ENCODE peak calls at places on chromosomes 2 and 18, in seven cellular contexts. O is SJCRH30; L is pancreas; H is CD4-positive, alpha-beta T cell; Z is CD8-positive, alpha-beta memory T cell; J is neural progenitor cell; R is fibroblast of lung. K is an unnamed sample.

GRCh38 chr18:47758000-47758399 is 172.5 kb downstream of the SMAD2 start:
- DNase-seq in H (no peak), J (peak; percentile 22), O (peak; percentile 9), L (no peak), Z (no peak), R (no peak), K (no peak)

GRCh38 chr2:75833386-75833785 is 122.7 kb upstream of the GCFC2 start:
- DNase-seq in L (no peak), J (no peak), R (peak; percentile 39), Z (no peak), H (no peak), O (no peak), K (no peak)

GRCh38 chr2:61057562-61057961 is 8.1 kb upstream of the SANBR start:
- DNase-seq in R (no peak), O (no peak), Z (no peak), L (no peak), H (no peak), J (no peak), K (no peak)

GRCh38 chr2:182594286-182594685 is 121.8 kb upstream of the DNAJC10 start:
- DNase-seq in R (peak; percentile 67), J (no peak), Z (no peak), O (no peak), L (no peak), H (no peak), K (no peak)

GRCh38 chr18:22278798-22279197 is 109.4 kb downstream of the GATA6 start:
- DNase-seq in O (no peak), J (no peak), R (no peak), Z (no peak), L (no peak), H (no peak), K (no peak)

GRCh38 chr2:151379191-151379590 is 21.8 kb downstream of the TNFAIP6 start:
- DNase-seq in J (no peak), O (peak; percentile 22), H (no peak), Z (no peak), R (peak; percentile 12), L (no peak), K (no peak)

GRCh38 chr2:113886479-113887383 is 3.2 kb upstream of the ACTR3 start:
- DNase-seq in J (no peak), H (no peak), R (peak; percentile 94), O (peak; percentile 32), Z (no peak), L (no peak), K (peak; percentile 51)

GRCh38 chr2:84631985-84632384 is 115.7 kb downstream of the DNAH6 start:
- DNase-seq in H (no peak), R (no peak), L (no peak), J (no peak), O (no peak), Z (no peak), K (no peak)

GRCh38 chr2:215479121-215479520 is 43.3 kb upstream of the FN1 start:
- DNase-seq in Z (no peak), J (no peak), O (no peak), L (no peak), H (no peak), R (peak; percentile 29), K (no peak)

GRCh38 chr2:54466880-54467279 is 10.8 kb downstream of the SPTBN1 start:
- DNase-seq in J (no peak), O (no peak), H (no peak), L (no peak), R (no peak), Z (no peak), K (no peak)

GRCh38 chr2:215598376-215598975 is 162.6 kb upstream of the FN1 start:
- DNase-seq in J (no peak), R (peak; percentile 96), H (no peak), O (no peak), Z (no peak), L (no peak), K (no peak)

GRCh38 chr18:58080516-58080915 is 36.5 kb downstream of the NEDD4L start:
- DNase-seq in H (no peak), L (no peak), O (no peak), J (no peak), R (no peak), Z (no peak), K (no peak)

GRCh38 chr2:207682557-207682956 is 28.9 kb upstream of the CCNYL1 start:
- DNase-seq in O (no peak), J (no peak), L (no peak), Z (no peak), H (no peak), R (no peak), K (no peak)

GRCh38 chr18:62404881-62405280 is 79.8 kb downstream of the TNFRSF11A start:
- DNase-seq in J (no peak), H (no peak), L (no peak), O (no peak), R (no peak), Z (no peak), K (no peak)

GRCh38 chr2:102677219-102678215 is 58.2 kb downstream of the SLC9A2 start:
- DNase-seq in L (no peak), O (no peak), Z (no peak), H (no peak), J (no peak), R (no peak), K (no peak)

GRCh38 chr2:58479557-58480120 is 238.5 kb upstream of the FANCL start:
- DNase-seq in H (no peak), R (no peak), J (peak; percentile 5), O (no peak), L (no peak), Z (no peak), K (no peak)

GRCh38 chr2:84077504-84077903 is 381.6 kb downstream of the SUCLG1 start:
- DNase-seq in L (no peak), J (peak; percentile 59), Z (no peak), H (no peak), R (no peak), O (peak; percentile 63), K (no peak)

GRCh38 chr2:108115868-108116267 is 123.9 kb upstream of the SULT1C3 start:
- DNase-seq in H (no peak), R (no peak), Z (no peak), L (no peak), J (no peak), O (no peak), K (no peak)

GRCh38 chr2:207617011-207617671 is 8.1 kb downstream of the METTL21A start:
- DNase-seq in H (no peak), J (peak; percentile 8), R (peak; percentile 89), L (no peak), Z (no peak), O (no peak), K (no peak)

GRCh38 chr2:50786345-50786744 is 245.6 kb downstream of the NRXN1 start:
- DNase-seq in Z (no peak), H (no peak), O (no peak), R (no peak), L (no peak), J (peak; percentile 59), K (no peak)

GRCh38 chr18:35248429-35248828 is 7.6 kb downstream of the ZNF397 start:
- DNase-seq in Z (no peak), R (no peak), J (no peak), H (no peak), O (no peak), L (no peak), K (no peak)

GRCh38 chr2:85956647-85957039 is 67.9 kb upstream of the ST3GAL5 start:
- DNase-seq in R (no peak), J (no peak), L (no peak), O (peak; percentile 91), Z (no peak), H (no peak), K (no peak)

GRCh38 chr2:150464270-150464669 is 23.2 kb downstream of the RND3 start:
- DNase-seq in Z (no peak), O (no peak), R (no peak), L (no peak), J (no peak), H (no peak), K (no peak)

GRCh38 chr2:85334933-85335332 is 7.1 kb upstream of the TGOLN2 start:
- DNase-seq in O (no peak), H (no peak), Z (no peak), R (no peak), L (no peak), J (no peak), K (no peak)

GRCh38 chr2:233470007-233470687 is 96.4 kb downstream of the USP40 start:
- DNase-seq in J (no peak), L (no peak), R (no peak), H (no peak), Z (no peak), O (no peak), K (peak; percentile 83)

GRCh38 chr2:84849271-84849952 is 31.5 kb downstream of the TRABD2A start:
- DNase-seq in J (no peak), O (no peak), L (no peak), R (peak; percentile 14), H (peak; percentile 45), Z (peak; percentile 19), K (no peak)

DNA sequence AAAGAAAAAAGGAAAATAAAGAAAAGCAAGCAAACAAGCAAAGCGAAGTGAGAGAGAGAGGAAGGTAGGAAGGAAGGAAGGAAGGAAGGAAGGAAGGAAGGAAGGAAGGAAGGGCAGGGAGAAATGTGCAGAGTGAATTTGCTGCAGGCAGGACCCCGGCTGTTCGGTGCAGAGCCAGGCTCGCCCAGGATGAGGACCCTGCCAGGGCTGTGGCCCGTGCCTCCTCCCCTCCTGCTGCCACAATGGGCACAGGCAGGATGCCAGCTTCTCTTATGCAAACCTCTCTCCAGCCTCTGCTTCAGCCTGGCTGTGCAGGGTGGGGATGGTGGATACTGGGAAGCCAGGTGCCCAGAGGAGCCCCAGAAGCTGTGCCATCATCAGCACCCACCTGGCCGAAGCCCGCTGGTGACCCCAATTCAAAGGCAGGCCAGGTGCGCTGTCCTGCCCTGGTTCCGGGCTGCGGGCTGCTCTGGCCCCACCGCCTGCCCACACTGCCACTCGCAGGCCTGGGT is 3.2 kb downstream of the GPR17 start:
- DNase-seq in R (no peak), H (no peak), Z (no peak), L (peak; percentile 47), O (no peak), J (no peak), K (peak; percentile 74)
- H3K27ac ChIP-seq in R (no peak overlapping the region), H (no peak overlapping the region), Z (no peak overlapping the region), L (no peak overlapping the region), O (no peak overlapping the region), J (no peak overlapping the region), K (peak overlapping the region; percentile 82)

DNA sequence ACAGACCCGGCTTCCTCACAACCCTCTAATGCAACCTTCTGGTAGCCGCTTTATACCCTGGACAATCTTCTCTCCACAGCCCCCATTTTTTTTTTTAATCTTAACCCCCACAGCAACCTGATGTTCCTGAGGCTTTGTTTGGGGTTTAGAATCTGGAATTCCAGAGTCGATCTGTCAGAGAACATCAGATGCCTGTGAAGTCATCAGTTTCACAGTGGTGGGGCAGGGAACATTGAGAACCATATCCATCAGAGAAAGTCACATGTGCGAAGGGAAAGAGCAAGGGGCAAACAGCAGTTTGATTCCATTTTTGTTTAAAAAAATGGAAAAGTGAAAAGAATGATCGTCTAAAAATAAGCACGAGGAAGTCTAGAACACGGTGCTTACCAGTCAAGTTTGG is 20.6 kb downstream of the NPAS2 start:
- DNase-seq in J (no peak), H (no peak), L (no peak), Z (no peak), O (no peak), R (no peak), K (no peak)
- H3K27ac ChIP-seq in J (no peak overlapping the region), H (no peak overlapping the region), L (no peak overlapping the region), Z (no peak overlapping the region), O (no peak overlapping the region), R (no peak overlapping the region), K (no peak overlapping the region)

GRCh38 chr2:96882230-96882629 is 12.3 kb upstream of the SEMA4C start:
- DNase-seq in Z (no peak), R (no peak), O (peak; percentile 93), H (no peak), L (no peak), J (no peak), K (no peak)
- H3K27ac ChIP-seq in Z (no peak overlapping the region), R (no peak overlapping the region), O (peak overlapping the region; percentile 89), H (no peak overlapping the region), L (no peak overlapping the region), J (no peak overlapping the region), K (no peak overlapping the region)

GRCh38 chr2:189165656-189166380 is 13.7 kb downstream of the COL5A2 start:
- DNase-seq in R (no peak), L (no peak), O (peak; percentile 87), J (no peak), H (no peak), Z (no peak), K (no peak)
- H3K27ac ChIP-seq in R (peak overlapping the region; percentile 9), L (no peak overlapping the region), O (peak overlapping the region; percentile 65), J (no peak overlapping the region), H (no peak overlapping the region), Z (no peak overlapping the region), K (no peak overlapping the region)